ENCODE peak calls at places on chromosomes 7 and 10, in eight cellular contexts. A is fibroblast of lung; S is MM.1S; I is A673; O is HCT116; R is CD4-positive, alpha-beta T cell; D is heart left ventricle; G is esophagus muscularis mucosa. K is an unnamed sample. For H3K9me3, the result is how much of the 10 kb centered on the place peaks cover.

GRCh38 chr7:139108256-139109187 is 998 bp downstream of the ZC3HAV1 start:
- DNase-seq in A (peak), S (peak), I (peak), O (no peak), R (no peak), D (peak), G (no peak), K (no peak)

GRCh38 chr10:110462308-110463095 is 35.2 kb upstream of the DUSP5 start:
- DNase-seq in A (no peak), S (no peak), I (no peak), O (no peak), R (no peak), D (no peak), G (no peak), K (no peak)

GRCh38 chr10:62231371-62231770 is 37.3 kb downstream of the RTKN2 start:
- DNase-seq in A (peak), S (no peak), I (no peak), O (no peak), R (no peak), D (no peak), G (no peak), K (peak)

GRCh38 chr7:92837214-92837749 is 909 bp upstream of the CDK6 start:
- DNase-seq in A (peak), S (no peak), I (peak), O (no peak), R (no peak), D (no peak), G (no peak), K (no peak)

GRCh38 chr7:75881436-75882095 is 2.7 kb downstream of the RHBDD2 start:
- DNase-seq in A (no peak), S (no peak), I (peak), O (no peak), R (no peak), D (no peak), G (no peak), K (no peak)

GRCh38 chr7:64558781-64559180 is 4.1 kb downstream of the ZNF680 start:
- DNase-seq in A (peak), S (no peak), I (no peak), O (no peak), R (no peak), D (no peak), G (no peak), K (no peak)

GRCh38 chr7:151384776-151385625 is 24.8 kb downstream of the WDR86 start:
- DNase-seq in A (no peak), S (no peak), I (no peak), O (no peak), R (no peak), D (peak), G (no peak), K (no peak)

GRCh38 chr10:45456822-45457221 is 82.8 kb downstream of the ALOX5 start:
- DNase-seq in A (no peak), S (no peak), I (no peak), O (no peak), R (no peak), D (no peak), G (peak), K (no peak)

GRCh38 chr7:29565634-29565981 is 2.0 kb downstream of the PRR15 start:
- DNase-seq in A (no peak), S (no peak), I (no peak), O (no peak), R (no peak), D (no peak), G (no peak), K (no peak)

GRCh38 chr10:1551636-1552338 is 185.5 kb downstream of the ADARB2 start:
- DNase-seq in A (no peak), S (no peak), I (no peak), O (no peak), R (no peak), D (peak), G (no peak), K (no peak)

GRCh38 chr7:50273870-50274269 is 30.6 kb upstream of the IKZF1 start:
- DNase-seq in A (no peak), S (no peak), I (no peak), O (no peak), R (no peak), D (no peak), G (no peak), K (no peak)
- TF ChIP-seq CTCF in A (no peak), S (no peak), I (no peak), O (no peak), R (no peak), D (no peak), G (no peak), K (no peak)

GRCh38 chr7:130352335-130353074 is 7.9 kb downstream of the CPA5 start:
- DNase-seq in A (peak), S (no peak), I (peak), O (no peak), R (no peak), D (no peak), G (no peak), K (no peak)

GRCh38 chr7:130351664-130352015 is 7.0 kb downstream of the CPA5 start:
- DNase-seq in A (no peak), S (no peak), I (no peak), O (no peak), R (no peak), D (no peak), G (no peak), K (no peak)

GRCh38 chr7:130353196-130353595 is 8.6 kb downstream of the CPA5 start:
- DNase-seq in A (no peak), S (no peak), I (no peak), O (no peak), R (no peak), D (no peak), G (no peak), K (no peak)

GRCh38 chr7:130349911-130350782 is 5.5 kb downstream of the CPA5 start:
- DNase-seq in A (no peak), S (no peak), I (no peak), O (no peak), R (no peak), D (no peak), G (no peak), K (no peak)

GRCh38 chr7:130350945-130351663 is 6.5 kb downstream of the CPA5 start:
- DNase-seq in A (no peak), S (no peak), I (no peak), O (no peak), R (no peak), D (no peak), G (no peak), K (no peak)
- H3K27ac ChIP-seq in A (peak), S (no peak), I (no peak), O (no peak), R (no peak), D (peak), G (peak), K (no peak)

GRCh38 chr10:9621216-9621615 is 1396.5 kb upstream of the CELF2 start:
- DNase-seq in A (peak), S (no peak), I (no peak), O (no peak), R (no peak), D (no peak), G (no peak), K (no peak)
- H3K9me3 ChIP-seq in A (under half), S (under half), I (under half), O (under half), R (under half), D (under half), G (under half), K (under half)

GRCh38 chr7:27689045-27689877 is 26.6 kb upstream of the HIBADH start:
- DNase-seq in A (no peak), S (peak), I (peak), O (no peak), R (no peak), D (no peak), G (no peak), K (no peak)
- TF ChIP-seq CTCF in A (no peak), S (peak), I (peak), O (peak), R (no peak), D (peak), G (peak), K (peak)

GRCh38 chr10:33719005-33719703 is 384.7 kb upstream of the NRP1 start:
- DNase-seq in A (no peak), S (no peak), I (no peak), O (no peak), R (no peak), D (no peak), G (peak), K (no peak)

GRCh38 chr10:33722067-33722466 is 387.6 kb upstream of the NRP1 start:
- DNase-seq in A (peak), S (no peak), I (no peak), O (no peak), R (no peak), D (no peak), G (no peak), K (no peak)

GRCh38 chr10:33723181-33723580 is 388.7 kb upstream of the NRP1 start:
- DNase-seq in A (no peak), S (no peak), I (no peak), O (no peak), R (no peak), D (no peak), G (peak), K (no peak)

GRCh38 chr10:33720161-33720560 is 385.7 kb upstream of the NRP1 start:
- DNase-seq in A (no peak), S (no peak), I (no peak), O (no peak), R (no peak), D (no peak), G (peak), K (no peak)

GRCh38 chr10:33721509-33721908 is 387.0 kb upstream of the NRP1 start:
- DNase-seq in A (no peak), S (no peak), I (no peak), O (no peak), R (no peak), D (no peak), G (peak), K (no peak)
- H3K27ac ChIP-seq in A (no peak), S (no peak), I (no peak), O (no peak), R (no peak), D (no peak), G (no peak), K (no peak)

DNA sequence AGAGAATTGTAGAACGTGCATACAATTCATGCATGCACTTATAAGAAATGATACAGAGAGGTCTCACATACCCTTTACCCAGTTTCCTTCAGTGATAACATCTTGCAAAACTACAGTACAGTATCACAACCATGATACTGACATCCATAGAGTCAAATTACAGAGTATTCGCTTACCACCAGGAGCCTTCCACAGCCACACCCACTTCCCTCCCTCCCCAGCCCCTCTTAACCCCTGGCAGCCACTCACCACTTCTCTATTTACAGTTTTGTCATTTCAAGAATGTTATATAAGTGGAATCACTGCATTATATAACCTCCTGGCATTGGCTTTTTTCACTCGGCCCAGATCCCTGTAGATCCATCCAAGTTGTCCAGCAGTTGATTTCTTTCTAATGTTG is 143.8 kb downstream of the ZNF248 start:
- DNase-seq in A (no peak), S (no peak), I (no peak), O (no peak), R (no peak), D (no peak), G (no peak), K (no peak)
- H3K9me3 ChIP-seq in A (under half), S (under half), I (under half), O (under half), R (under half), D (under half), G (under half), K (under half)

DNA sequence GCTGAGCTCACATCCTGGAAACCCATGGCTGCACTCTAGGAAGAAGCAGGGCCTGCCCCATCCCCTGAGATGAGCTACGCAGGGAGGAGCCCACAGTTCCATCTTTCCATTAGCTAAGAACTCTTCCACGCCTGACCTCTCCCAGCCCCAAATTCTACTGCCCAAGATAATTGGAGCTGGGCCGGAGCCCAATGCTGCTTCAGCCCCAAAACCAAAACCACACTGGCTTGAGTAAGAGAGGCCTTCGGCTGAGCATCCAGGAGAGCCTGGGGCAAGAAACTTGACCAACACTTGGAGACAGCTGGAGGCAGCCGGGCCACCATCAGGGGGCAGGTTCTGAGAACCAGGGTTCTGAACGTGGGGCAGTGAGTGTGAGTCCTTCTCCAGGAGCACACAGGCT is 116.1 kb upstream of the ZMIZ1 start:
- DNase-seq in A (peak), S (no peak), I (no peak), O (no peak), R (no peak), D (no peak), G (no peak), K (no peak)
- TF ChIP-seq CTCF in A (no peak), S (no peak), I (no peak), O (no peak), R (no peak), D (no peak), G (no peak), K (no peak)

K was measured in AG04450.